ENCODE peak calls at places on chromosomes 16 and 17, in eight cellular contexts. H is HCT116, P is fibroblast of lung, A is GM23338, B is keratinocyte, I is hepatocyte, J is astrocyte, R is PC-9. N is an unnamed sample.

GRCh38 chr16:12758031-12758669 is 45.5 kb downstream of the CPPED1 start:
- DNase-seq in H (no peak), P (peak; percentile 58), A (no peak), B (no peak), I (peak; percentile 13), J (peak; percentile 58), R (no peak), N (no peak)

GRCh38 chr17:50148226-50149098 is 2.0 kb downstream of the PPP1R9B start:
- DNase-seq in H (no peak), P (peak; percentile 53), A (peak; percentile 40), B (no peak), I (peak; percentile 72), J (no peak), R (no peak), N (no peak)

GRCh38 chr17:74601944-74602572 is 10.0 kb upstream of the CD300LD start:
- DNase-seq in H (peak; percentile 53), P (peak; percentile 28), A (peak; percentile 67), B (no peak), I (peak; percentile 61), J (no peak), R (no peak), N (no peak)

GRCh38 chr16:11794991-11795886 is 1.8 kb downstream of the ZC3H7A start:
- DNase-seq in H (no peak), P (no peak), A (no peak), B (no peak), I (no peak), J (no peak), R (no peak), N (no peak)

GRCh38 chr16:12917653-12918052 is 16.3 kb downstream of the SHISA9 start:
- DNase-seq in H (no peak), P (no peak), A (peak; percentile 48), B (no peak), I (no peak), J (no peak), R (peak; percentile 55), N (no peak)

GRCh38 chr16:55035037-55035436 is 104.4 kb downstream of the IRX5 start:
- DNase-seq in H (peak; percentile 19), P (no peak), A (peak; percentile 90), B (no peak), I (peak; percentile 61), J (no peak), R (no peak), N (no peak)

GRCh38 chr17:30530346-30531025 is 53.3 kb downstream of the GOSR1 start:
- DNase-seq in H (no peak), P (peak; percentile 78), A (no peak), B (no peak), I (no peak), J (peak; percentile 67), R (no peak), N (no peak)

GRCh38 chr16:77290451-77291110 is 91.4 kb downstream of the SYCE1L start:
- DNase-seq in H (no peak), P (peak; percentile 80), A (peak; percentile 19), B (no peak), I (peak; percentile 41), J (peak; percentile 76), R (peak; percentile 59), N (no peak)

GRCh38 chr17:44005865-44006580 is 1.6 kb downstream of the NAGS start:
- DNase-seq in H (no peak), P (no peak), A (peak; percentile 77), B (no peak), I (peak; percentile 61), J (no peak), R (no peak), N (no peak)
- TF ChIP-seq EZH2 in H (no peak), P (peak; percentile 51), A (no peak), B (no peak), I (peak; percentile 48), J (peak; percentile 32), R (no peak), N (no peak)

DNA sequence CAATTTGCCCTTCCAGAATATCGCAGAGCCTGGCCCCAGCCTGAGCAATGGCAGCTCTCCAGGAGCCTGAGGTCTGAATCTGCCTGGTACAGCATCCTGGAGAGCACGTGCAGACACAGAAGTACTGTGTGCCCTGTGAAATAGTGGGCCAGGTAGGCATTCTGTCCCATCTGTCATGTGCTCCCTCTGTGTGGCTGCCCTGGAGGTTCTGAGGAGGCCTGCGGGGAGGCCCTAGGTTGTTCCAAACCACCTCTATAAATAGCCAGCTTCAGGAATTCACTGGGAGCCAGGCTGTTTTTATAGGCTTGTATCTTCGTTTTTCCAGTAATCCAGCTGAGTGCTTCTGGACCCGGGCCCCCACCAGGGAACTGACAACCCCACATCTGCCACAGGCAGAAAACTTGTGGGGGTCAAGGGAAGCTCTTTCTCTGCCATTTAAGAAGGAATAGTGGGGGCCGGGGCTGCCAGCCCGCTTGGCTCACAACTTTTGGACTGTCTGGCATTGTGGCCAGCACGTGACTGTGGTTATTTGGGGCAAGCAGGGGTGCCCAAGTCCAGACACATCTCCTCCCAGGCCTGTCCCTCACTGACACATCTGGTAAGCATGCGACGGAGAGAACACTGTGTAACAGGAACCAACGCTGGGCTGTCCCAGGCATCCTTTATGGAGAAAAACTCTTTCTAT is 356.3 kb upstream of the TNRC6C start:
- DNase-seq in H (no peak), P (peak; percentile 65), A (no peak), B (no peak), I (peak; percentile 58), J (peak; percentile 53), R (no peak), N (no peak)
- H3K27ac ChIP-seq in H (no peak overlapping the region), P (no peak overlapping the region), A (no peak overlapping the region), B (no peak overlapping the region), I (peak overlapping the region; percentile 83), J (no peak overlapping the region), R (no peak overlapping the region), N (no peak overlapping the region)

GRCh38 chr16:74025-74424 is 1.6 kb upstream of the RHBDF1 start:
- DNase-seq in H (no peak), P (no peak), A (no peak), B (no peak), I (no peak), J (no peak), R (no peak), N (no peak)

GRCh38 chr16:71210-71539 is 1.3 kb downstream of the RHBDF1 start:
- DNase-seq in H (no peak), P (no peak), A (no peak), B (no peak), I (no peak), J (no peak), R (no peak), N (no peak)

GRCh38 chr16:71540-72341 is 690 bp downstream of the RHBDF1 start:
- DNase-seq in H (peak; percentile 42), P (peak; percentile 78), A (peak; percentile 97), B (no peak), I (peak; percentile 92), J (peak; percentile 64), R (peak; percentile 86), N (no peak)

GRCh38 chr16:74437-75318 is 2.2 kb upstream of the RHBDF1 start:
- DNase-seq in H (no peak), P (no peak), A (no peak), B (no peak), I (no peak), J (no peak), R (no peak), N (no peak)

DNA sequence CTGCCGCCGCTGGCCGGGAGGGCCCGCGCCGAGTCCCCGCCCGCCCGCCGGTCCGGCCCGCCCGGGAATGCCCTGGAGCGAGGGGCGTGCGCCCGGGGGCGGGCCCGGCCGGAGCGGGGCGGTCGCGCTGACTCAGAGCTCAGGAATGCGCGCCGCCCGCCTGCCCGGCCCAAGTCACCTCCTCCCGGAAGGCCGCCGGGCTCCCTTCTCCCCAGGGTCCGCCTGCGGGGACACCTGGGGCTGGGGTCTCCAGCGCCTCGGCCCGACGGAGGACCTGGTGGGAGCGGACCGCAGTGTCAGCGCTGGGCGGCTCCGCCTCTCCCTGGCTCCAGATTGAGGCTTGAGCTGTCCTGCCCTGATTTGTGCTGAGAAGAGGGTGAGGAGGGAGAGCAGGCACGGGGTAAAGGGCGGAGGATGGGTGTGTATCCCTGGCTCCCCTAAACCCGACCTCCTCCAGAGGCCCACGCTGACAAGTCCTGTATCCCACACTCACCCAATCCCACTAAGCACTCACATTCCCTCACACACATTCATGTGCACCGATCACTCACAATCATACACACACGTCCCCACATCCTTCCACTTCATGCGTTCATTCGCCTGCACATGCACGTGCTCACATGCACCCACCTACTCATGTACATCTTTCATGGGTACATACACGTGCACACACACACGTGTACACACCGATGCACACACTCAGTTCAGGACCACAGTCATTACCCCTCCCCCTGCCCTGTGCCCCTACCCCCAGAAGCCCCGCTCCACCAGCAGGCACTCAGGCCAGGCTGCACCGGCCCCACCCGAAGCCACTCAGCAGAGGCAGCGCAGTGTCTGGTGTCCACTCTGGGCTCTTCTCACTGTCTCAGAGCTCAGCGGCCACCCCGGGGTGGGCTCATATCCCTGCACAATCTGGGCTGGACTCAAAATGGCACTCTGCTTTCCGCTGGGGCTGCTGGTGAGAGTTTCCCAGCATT is at the start of gene RHBDF1:
- DNase-seq in H (no peak), P (no peak), A (peak; percentile 83), B (no peak), I (peak; percentile 93), J (no peak), R (no peak), N (no peak)
- H3K4me3 ChIP-seq in H (peak within 1 kb of the TSS; percentile 64), P (peak within 1 kb of the TSS; percentile 76), A (peak within 1 kb of the TSS; percentile 76), B (peak within 1 kb of the TSS; percentile 83), I (peak within 1 kb of the TSS; percentile 83), J (peak within 1 kb of the TSS; percentile 81), R (peak within 1 kb of the TSS; percentile 78), N (peak within 1 kb of the TSS; percentile 72)

GRCh38 chr17:80477647-80478478 is 1.5 kb upstream of the NPTX1 start:
- DNase-seq in H (no peak), P (peak; percentile 46), A (peak; percentile 82), B (no peak), I (peak; percentile 83), J (no peak), R (no peak), N (no peak)

GRCh38 chr17:80475949-80476876 is at the start of gene NPTX1:
- DNase-seq in H (no peak), P (no peak), A (peak; percentile 49), B (no peak), I (peak; percentile 66), J (no peak), R (no peak), N (no peak)

GRCh38 chr17:80474933-80475915 is 1.2 kb downstream of the NPTX1 start:
- DNase-seq in H (no peak), P (no peak), A (no peak), B (no peak), I (no peak), J (no peak), R (no peak), N (no peak)

GRCh38 chr17:80478487-80479245 is 2.3 kb upstream of the NPTX1 start:
- DNase-seq in H (no peak), P (no peak), A (peak; percentile 78), B (no peak), I (no peak), J (no peak), R (no peak), N (no peak)

DNA sequence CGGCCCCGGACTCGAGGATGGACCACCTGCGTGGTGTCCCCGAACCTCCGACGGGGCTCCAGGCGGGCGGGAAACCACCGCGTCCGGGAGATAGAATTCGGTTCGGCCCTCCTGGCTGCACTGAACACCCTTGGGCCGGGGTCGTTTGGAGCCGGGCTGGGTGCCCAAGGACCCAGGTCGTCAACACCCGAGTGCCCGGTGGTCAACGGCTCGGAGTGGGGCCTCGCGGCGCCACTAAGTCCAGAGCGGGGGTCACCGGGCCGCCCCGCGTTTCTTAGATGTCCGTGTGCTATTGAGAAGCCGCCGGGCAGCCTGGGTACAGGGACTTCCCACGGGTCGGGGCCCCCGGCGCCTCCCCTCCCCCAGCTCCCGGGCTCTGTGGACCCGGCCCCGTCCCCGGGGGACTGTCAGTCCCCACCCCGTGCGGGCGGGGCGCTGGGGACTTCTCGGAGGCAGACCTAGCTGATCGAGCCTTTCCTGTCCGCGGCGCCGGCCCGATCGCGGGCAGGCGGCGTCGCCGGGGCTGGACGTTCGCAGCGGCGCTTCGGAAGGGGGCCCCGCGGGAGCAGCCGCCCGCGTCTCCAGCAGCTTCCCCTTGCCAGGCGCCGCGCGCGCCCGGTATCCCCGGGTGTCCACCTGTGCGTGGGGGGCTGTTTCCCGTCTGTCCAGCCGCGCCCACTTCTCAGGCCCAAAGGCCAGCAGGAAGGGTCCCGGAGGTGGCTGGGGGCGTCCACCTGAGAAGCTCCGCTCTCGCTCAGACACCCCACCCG is 655 bp upstream of the NPTX1 start:
- DNase-seq in H (no peak), P (no peak), A (no peak), B (no peak), I (no peak), J (no peak), R (no peak), N (no peak)
- TF ChIP-seq EZH2 in H (no peak), P (peak; percentile 63), A (peak; percentile 91), B (peak; percentile 97), I (peak; percentile 61), J (peak; percentile 43), R (peak; percentile 96), N (peak; percentile 48)